ENCODE peak calls at places on chromosome 4, in four cellular contexts. S, Y, C and T are unnamed samples. For H3K4me1, the result is how much of the 10 kb centered on the place peaks cover.

GRCh38 chr4:56655209-56655626 is 25.9 kb downstream of the HOPX start:
- DNase-seq in S (no peak), Y (peak), C (peak), T (peak)

GRCh38 chr4:185920691-185921260 is 108.8 kb upstream of the SORBS2 start:
- DNase-seq in S (no peak), Y (no peak), C (no peak), T (no peak)

GRCh38 chr4:118557298-118557851 is 127.8 kb upstream of the METTL14 start:
- DNase-seq in S (no peak), Y (no peak), C (no peak), T (no peak)

GRCh38 chr4:103375278-103375677 is 177.1 kb upstream of the CENPE start:
- DNase-seq in S (no peak), Y (no peak), C (no peak), T (no peak)

GRCh38 chr4:145829629-145830395 is 108.8 kb downstream of the ZNF827 start:
- DNase-seq in S (no peak), Y (no peak), C (no peak), T (no peak)

GRCh38 chr4:48698029-48698901 is 81.8 kb downstream of the FRYL start:
- DNase-seq in S (no peak), Y (peak), C (peak), T (no peak)

GRCh38 chr4:159677521-159677920 is 574.6 kb downstream of the RAPGEF2 start:
- DNase-seq in S (no peak), Y (no peak), C (no peak), T (no peak)

GRCh38 chr4:58247792-58248191 is 1137.6 kb upstream of the IGFBP7 start:
- DNase-seq in S (no peak), Y (no peak), C (no peak), T (no peak)

GRCh38 chr4:98617358-98618047 is 40.9 kb downstream of the TSPAN5 start:
- DNase-seq in S (no peak), Y (no peak), C (no peak), T (no peak)

GRCh38 chr4:65391814-65392213 is 278.5 kb downstream of the EPHA5 start:
- DNase-seq in S (no peak), Y (no peak), C (no peak), T (no peak)

GRCh38 chr4:109967798-109968520 is 55.3 kb downstream of the EGF start:
- DNase-seq in S (no peak), Y (peak), C (no peak), T (no peak)

GRCh38 chr4:4875147-4875546 is 15.7 kb downstream of the MSX1 start:
- DNase-seq in S (no peak), Y (no peak), C (no peak), T (no peak)

GRCh38 chr4:99624141-99624719 is 33.4 kb downstream of the C4orf54 start:
- DNase-seq in S (no peak), Y (no peak), C (no peak), T (no peak)

GRCh38 chr4:26804876-26805275 is 55.8 kb upstream of the STIM2 start:
- DNase-seq in S (no peak), Y (no peak), C (no peak), T (no peak)

GRCh38 chr4:169815606-169816005 is 57.9 kb upstream of the HPF1 start:
- DNase-seq in S (no peak), Y (no peak), C (no peak), T (no peak)

GRCh38 chr4:180578175-180578574 is 1665.0 kb upstream of the TENM3 start:
- DNase-seq in S (no peak), Y (no peak), C (no peak), T (no peak)

GRCh38 chr4:56060021-56060420 is 111.3 kb downstream of the CEP135 start:
- DNase-seq in S (no peak), Y (no peak), C (no peak), T (no peak)

GRCh38 chr4:21856301-21856700 is 92.3 kb downstream of the KCNIP4 start:
- DNase-seq in S (no peak), Y (no peak), C (no peak), T (no peak)

GRCh38 chr4:129583868-129584267 is 487.9 kb downstream of the C4orf33 start:
- DNase-seq in S (no peak), Y (no peak), C (no peak), T (no peak)

GRCh38 chr4:1290165-1290977 is 680 bp downstream of the MAEA start:
- DNase-seq in S (no peak), Y (peak), C (no peak), T (no peak)
- H3K4me1 ChIP-seq in S (under half), Y (under half), C (under half), T (under half)

GRCh38 chr4:165330071-165330470 is 2.6 kb downstream of the MSMO1 start:
- DNase-seq in S (no peak), Y (no peak), C (no peak), T (no peak)

GRCh38 chr4:165330666-165331065 is 3.2 kb downstream of the MSMO1 start:
- DNase-seq in S (no peak), Y (no peak), C (no peak), T (no peak)

GRCh38 chr4:165331823-165332222 is 4.4 kb downstream of the MSMO1 start:
- DNase-seq in S (no peak), Y (no peak), C (no peak), T (no peak)

GRCh38 chr4:165331316-165331715 is 3.8 kb downstream of the MSMO1 start:
- DNase-seq in S (no peak), Y (no peak), C (no peak), T (no peak)

GRCh38 chr4:165332502-165332901 is 5.0 kb downstream of the MSMO1 start:
- DNase-seq in S (no peak), Y (no peak), C (no peak), T (no peak)
- H3K4me1 ChIP-seq in S (under half), Y (under half), C (under half), T (under half)

DNA sequence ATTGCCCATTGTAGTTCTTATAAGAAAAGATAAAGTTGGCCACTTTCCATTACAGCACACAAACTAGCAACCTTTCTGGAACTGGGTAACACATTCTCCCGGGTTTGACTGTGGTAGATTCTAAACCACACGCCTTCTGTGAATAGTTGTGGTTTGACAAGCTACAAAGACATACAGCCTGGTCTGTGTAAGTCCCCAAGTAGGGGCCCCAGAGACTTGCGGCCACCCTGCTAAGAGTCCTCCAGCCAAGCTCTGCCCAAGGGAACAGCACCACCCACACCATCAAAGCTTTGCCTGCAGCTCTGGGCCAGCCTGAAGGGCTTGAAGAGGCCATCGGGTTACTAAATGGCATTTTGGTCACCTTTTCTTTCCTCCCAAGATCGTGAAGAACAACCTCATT is 203.4 kb downstream of the MAML3 start:
- DNase-seq in S (no peak), Y (no peak), C (no peak), T (no peak)
- H3K4me1 ChIP-seq in S (under half), Y (under half), C (under half), T (under half)

DNA sequence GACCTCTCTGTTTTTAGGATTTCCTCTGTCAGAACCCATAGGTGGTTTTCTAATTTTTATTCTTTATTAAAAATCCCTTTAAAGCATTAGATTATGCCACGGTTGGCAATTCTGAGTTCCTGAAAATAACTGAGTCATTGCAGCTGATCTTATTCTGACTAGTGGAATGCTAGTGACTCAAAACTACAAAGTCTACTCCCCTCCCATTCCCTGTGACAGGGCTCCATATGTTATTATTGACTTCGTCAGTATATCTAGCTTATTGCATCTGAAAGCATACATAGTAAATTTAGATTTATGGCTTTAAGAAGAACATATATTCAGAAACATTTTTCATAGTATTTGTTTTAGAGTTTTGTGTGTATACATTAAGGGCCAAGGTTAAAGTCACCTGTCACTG is 38.5 kb downstream of the HERC3 start:
- DNase-seq in S (no peak), Y (no peak), C (no peak), T (no peak)
- H3K4me1 ChIP-seq in S (under half), Y (under half), C (under half), T (under half)

GRCh38 chr4:7430368-7430964 is 4.3 kb downstream of the PSAPL1 start:
- DNase-seq in S (no peak), Y (no peak), C (no peak), T (no peak)

GRCh38 chr4:7429069-7429416 is 5.7 kb downstream of the PSAPL1 start:
- DNase-seq in S (no peak), Y (no peak), C (peak), T (no peak)

GRCh38 chr4:7430965-7431695 is 3.6 kb downstream of the PSAPL1 start:
- DNase-seq in S (no peak), Y (no peak), C (no peak), T (no peak)

GRCh38 chr4:7428261-7429068 is 6.3 kb downstream of the PSAPL1 start:
- DNase-seq in S (no peak), Y (peak), C (peak), T (no peak)

GRCh38 chr4:7429601-7430078 is 5.1 kb downstream of the PSAPL1 start:
- DNase-seq in S (no peak), Y (no peak), C (no peak), T (no peak)
- H3K4me1 ChIP-seq in S (under half), Y (under half), C (under half), T (under half)

DNA sequence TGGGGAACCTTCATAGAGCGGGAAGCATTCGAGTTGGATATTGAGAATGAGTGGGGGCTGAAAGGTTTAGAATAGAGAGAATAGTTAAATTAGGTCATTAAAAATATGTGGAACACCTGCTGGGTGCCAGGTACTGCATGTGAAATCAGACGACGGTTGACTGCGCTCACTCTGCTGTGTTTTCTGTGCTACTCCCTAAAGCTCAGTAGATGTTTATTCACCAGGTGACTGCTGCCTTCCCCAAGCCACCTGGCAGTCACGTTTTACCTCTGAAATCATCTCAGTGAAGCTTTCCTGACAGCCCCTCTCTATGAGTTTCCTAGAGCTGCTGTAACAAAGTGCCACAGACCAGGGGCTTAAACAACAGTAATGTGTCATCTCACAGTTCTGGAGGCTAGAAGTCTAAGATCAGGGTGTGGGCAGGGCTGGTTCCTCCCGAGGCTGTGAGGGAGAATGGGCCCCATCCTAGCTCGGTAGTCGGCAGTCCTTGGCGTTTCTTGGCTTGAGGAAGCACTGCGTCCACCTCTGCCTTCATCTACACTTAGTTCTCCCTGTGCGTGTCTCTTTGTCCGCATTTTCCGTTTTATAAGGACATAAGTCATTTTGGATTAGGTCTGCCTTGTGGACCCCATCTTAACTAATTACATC is 25.3 kb downstream of the ADD1 start:
- DNase-seq in S (no peak), Y (no peak), C (no peak), T (no peak)
- H3K4me1 ChIP-seq in S (under half), Y (half or more), C (under half), T (under half)

GRCh38 chr4:15689540-15689939 is 7.9 kb downstream of the FAM200B start:
- DNase-seq in S (no peak), Y (no peak), C (no peak), T (no peak)
- H3K4me1 ChIP-seq in S (under half), Y (under half), C (under half), T (under half)